ENCODE peak calls at places on chromosomes 6 and 20, in seven cellular contexts. O is fibroblast of pulmonary artery; I is right atrium auricular region; T is astrocyte of the cerebellum; G is RWPE1; E is CD8-positive, alpha-beta T cell; H is HFFc6. Z is an unnamed sample.

GRCh38 chr6:160065200-160065599 is 56.4 kb upstream of the SLC22A1 start:
- DNase-seq in I (no peak), G (no peak), T (no peak), H (no peak), O (no peak), E (no peak), Z (no peak)

GRCh38 chr20:50379049-50379990 is 130.9 kb upstream of the PTPN1 start:
- DNase-seq in E (no peak), H (peak), G (no peak), O (peak), T (peak), I (peak), Z (no peak)

GRCh38 chr6:111952821-111953535 is 79.7 kb upstream of the FYN start:
- DNase-seq in T (no peak), I (no peak), G (peak), E (no peak), O (no peak), H (no peak), Z (no peak)

GRCh38 chr6:98834060-98835031 is at the start of gene POU3F2:
- DNase-seq in H (peak), G (peak), O (peak), E (peak), I (no peak), T (peak), Z (peak)

GRCh38 chr20:42193119-42193518 is 574.9 kb upstream of the CHD6 start:
- DNase-seq in G (no peak), O (no peak), I (no peak), T (no peak), H (no peak), E (no peak), Z (no peak)

GRCh38 chr6:2556761-2557160 is 194.0 kb downstream of the MYLK4 start:
- DNase-seq in I (no peak), H (no peak), G (no peak), E (no peak), T (no peak), O (peak), Z (no peak)

GRCh38 chr6:41957117-41957516 is 15.5 kb upstream of the CCND3 start:
- DNase-seq in I (no peak), G (no peak), O (no peak), H (no peak), E (no peak), T (no peak), Z (no peak)

GRCh38 chr20:36180323-36180722 is 25.8 kb downstream of the EPB41L1 start:
- DNase-seq in H (no peak), E (no peak), G (no peak), T (no peak), I (no peak), O (no peak), Z (no peak)

GRCh38 chr20:8602389-8603116 is 466.3 kb upstream of the PLCB4 start:
- DNase-seq in O (peak), E (no peak), G (no peak), T (no peak), I (no peak), H (no peak), Z (peak)

GRCh38 chr20:57080796-57081195 is 185.6 kb downstream of the BMP7 start:
- DNase-seq in E (no peak), O (no peak), T (no peak), G (no peak), I (no peak), H (peak), Z (no peak)

GRCh38 chr6:168123165-168123911 is 44.3 kb upstream of the FRMD1 start:
- DNase-seq in T (no peak), H (no peak), I (peak), G (no peak), O (no peak), E (no peak), Z (no peak)

GRCh38 chr6:52929321-52930164 is 20.0 kb upstream of the GSTA3 start:
- DNase-seq in E (no peak), T (peak), G (peak), H (peak), O (peak), I (no peak), Z (no peak)

GRCh38 chr6:9612489-9612888 is 802.4 kb downstream of the TFAP2A start:
- DNase-seq in T (no peak), O (no peak), H (peak), G (no peak), I (no peak), E (no peak), Z (no peak)

GRCh38 chr6:90157441-90157840 is 139.2 kb downstream of the BACH2 start:
- DNase-seq in G (no peak), T (no peak), I (no peak), E (no peak), H (no peak), O (no peak), Z (no peak)

GRCh38 chr6:134995536-134995935 is 45.6 kb upstream of the ALDH8A1 start:
- DNase-seq in H (no peak), O (peak), E (no peak), T (no peak), I (no peak), G (no peak), Z (no peak)

GRCh38 chr20:49657118-49657901 is 56.4 kb downstream of the B4GALT5 start:
- DNase-seq in G (no peak), H (no peak), O (peak), I (no peak), T (no peak), E (no peak), Z (no peak)

GRCh38 chr6:75907444-75907843 is 158.4 kb downstream of the MYO6 start:
- DNase-seq in E (no peak), G (no peak), H (no peak), T (no peak), O (no peak), I (no peak), Z (no peak)

GRCh38 chr6:89411019-89411268 is 1.1 kb downstream of the RRAGD start:
- DNase-seq in I (no peak), O (no peak), E (peak), H (no peak), T (no peak), G (no peak), Z (no peak)

GRCh38 chr6:43886717-43887339 is 116.8 kb downstream of the VEGFA start:
- DNase-seq in E (no peak), T (no peak), O (no peak), I (no peak), G (no peak), H (no peak), Z (no peak)
- TF ChIP-seq CTCF in E (no peak), T (no peak), O (no peak), I (no peak), G (no peak), H (no peak), Z (no peak)

DNA sequence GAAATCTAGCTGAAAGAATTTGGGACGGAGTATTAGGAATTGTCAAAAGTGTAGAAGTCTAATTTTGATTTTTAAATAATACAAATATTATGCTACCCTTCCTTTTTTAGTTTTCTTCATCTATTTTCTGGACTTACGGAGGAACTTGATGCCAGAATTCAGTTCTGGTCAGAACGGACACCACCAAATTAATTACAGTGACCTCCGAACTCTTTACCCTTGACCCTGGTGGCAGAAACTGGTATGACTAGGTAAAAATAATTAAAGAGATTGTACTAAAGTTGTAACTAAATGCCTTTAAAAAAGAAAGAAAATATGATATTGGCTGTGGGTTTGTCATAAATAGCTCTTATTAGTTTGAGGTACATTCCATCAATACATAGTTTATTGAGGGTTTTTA is 751.1 kb upstream of the MAP3K7 start:
- DNase-seq in H (no peak), T (no peak), I (no peak), E (no peak), O (no peak), G (no peak), Z (no peak)
- TF ChIP-seq CTCF in H (peak), T (peak), I (no peak), E (no peak), O (no peak), G (no peak), Z (no peak)

GRCh38 chr6:131592935-131593334 is 19.9 kb downstream of the ARG1 start:
- DNase-seq in E (no peak), G (no peak), T (no peak), H (no peak), O (no peak), I (no peak), Z (no peak)

GRCh38 chr6:131602913-131603312 is 25.1 kb downstream of the MED23 start:
- DNase-seq in O (peak), H (peak), I (no peak), T (peak), E (no peak), G (peak), Z (no peak)

GRCh38 chr6:131600696-131601095 is 27.3 kb downstream of the MED23 start:
- DNase-seq in H (no peak), T (no peak), G (no peak), I (no peak), E (no peak), O (no peak), Z (no peak)

GRCh38 chr6:131594074-131594473 is 21.0 kb downstream of the ARG1 start:
- DNase-seq in I (no peak), G (no peak), O (no peak), E (no peak), H (no peak), T (no peak), Z (no peak)

DNA sequence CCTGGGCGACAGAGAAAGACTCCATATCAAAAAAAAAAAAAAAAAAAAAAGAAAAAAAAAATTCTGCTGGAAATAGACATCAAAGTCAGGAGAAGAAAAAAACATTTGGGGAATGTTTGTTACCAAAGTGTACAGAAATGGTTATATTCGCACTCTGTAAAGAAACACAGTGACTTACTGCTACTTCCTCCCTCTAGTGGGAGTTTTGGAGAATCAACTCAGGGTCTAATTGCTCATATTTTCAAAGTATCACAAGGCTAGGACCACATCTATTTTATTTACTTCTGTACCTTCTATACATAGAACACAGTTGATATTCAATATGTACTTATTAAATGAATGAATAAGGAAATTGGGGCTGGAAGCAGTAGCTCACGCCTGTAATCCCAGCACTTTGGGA is 24.4 kb downstream of the ARG1 start:
- DNase-seq in T (no peak), I (no peak), G (peak), H (no peak), E (no peak), O (peak), Z (no peak)
- TF ChIP-seq CTCF in T (peak), I (no peak), G (peak), H (peak), E (peak), O (peak), Z (peak)

DNA sequence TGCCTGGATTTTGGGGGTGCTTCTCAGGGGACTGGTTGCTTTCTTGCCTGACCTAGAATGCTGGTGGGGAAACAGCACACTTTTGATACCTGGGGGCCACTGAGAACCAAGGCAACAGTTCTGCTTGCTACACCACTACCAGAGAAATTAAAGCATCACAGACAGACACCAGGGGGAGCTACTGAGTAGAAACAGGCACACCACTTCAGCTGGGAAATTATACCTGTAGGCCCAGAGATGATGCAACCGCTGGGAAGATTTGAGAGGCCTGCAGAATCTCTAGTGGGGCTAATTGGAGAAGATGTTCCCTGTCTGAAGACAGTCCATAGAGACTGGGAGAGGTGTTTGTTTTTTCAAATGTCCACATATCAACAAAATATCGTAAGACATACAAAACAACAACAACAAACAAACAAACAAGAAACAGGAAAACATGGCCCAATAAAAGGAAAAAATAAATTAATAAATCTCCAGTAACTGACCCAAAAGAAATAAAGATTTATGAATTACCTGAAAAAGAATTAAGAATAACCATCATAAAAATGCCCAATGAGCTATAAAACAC is 129.4 kb upstream of the RIN2 start:
- DNase-seq in G (peak), O (peak), T (peak), I (no peak), E (peak), H (peak), Z (peak)
- TF ChIP-seq CTCF in G (peak), O (peak), T (peak), I (peak), E (peak), H (peak), Z (peak)

DNA sequence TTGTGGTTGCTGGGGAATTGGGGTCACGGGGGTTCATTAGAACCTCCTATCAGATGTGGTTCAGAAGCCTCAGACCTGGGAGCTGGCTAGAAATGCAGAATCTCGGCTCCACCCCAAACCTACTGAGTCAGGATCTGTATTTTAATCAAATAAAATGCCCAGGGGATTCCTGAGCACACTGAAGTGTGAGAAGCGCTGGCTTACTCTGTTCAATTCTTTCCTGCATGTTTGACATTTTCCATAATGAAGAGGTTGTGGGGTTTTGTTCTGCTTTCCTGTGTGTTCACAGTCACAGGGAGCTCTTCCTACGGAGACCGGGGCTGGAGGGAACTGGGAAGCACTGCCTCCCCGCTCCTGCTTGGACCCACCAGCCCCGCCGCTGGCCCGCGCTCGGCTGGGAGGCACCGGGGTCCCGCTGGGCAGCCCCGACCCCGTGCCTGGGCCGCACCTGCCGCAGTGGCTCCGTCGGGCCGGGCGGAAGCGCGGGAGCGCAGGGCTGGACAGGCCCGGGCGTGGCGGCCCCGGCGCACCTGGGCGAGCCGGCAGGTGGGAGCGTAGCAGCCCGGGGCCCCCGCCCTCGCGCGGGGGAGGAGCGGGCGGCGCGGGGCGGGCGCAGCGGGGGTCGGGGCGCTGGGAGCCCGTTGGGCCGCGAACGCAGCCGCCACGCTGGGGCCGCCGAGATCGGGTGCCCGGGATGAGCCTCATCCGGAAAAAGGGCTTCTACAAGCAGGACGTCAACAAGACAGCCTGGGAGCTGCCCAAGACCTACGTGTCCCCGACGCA is at the start of gene MAPK13:
- DNase-seq in G (peak), T (no peak), I (no peak), E (peak), H (no peak), O (peak), Z (peak)
- TF ChIP-seq CTCF in G (no peak), T (no peak), I (no peak), E (no peak), H (no peak), O (no peak), Z (no peak)

GRCh38 chr6:30804333-30804732 is 60.0 kb upstream of the IER3 start:
- DNase-seq in I (no peak), T (no peak), O (no peak), H (no peak), G (no peak), E (no peak), Z (no peak)

GRCh38 chr6:30800876-30801275 is 56.5 kb upstream of the IER3 start:
- DNase-seq in T (no peak), G (no peak), H (no peak), O (peak), I (no peak), E (no peak), Z (no peak)

GRCh38 chr6:30802731-30803130 is 58.4 kb upstream of the IER3 start:
- DNase-seq in T (no peak), E (no peak), H (no peak), O (no peak), G (no peak), I (no peak), Z (no peak)

GRCh38 chr6:30799210-30799609 is 54.9 kb upstream of the IER3 start:
- DNase-seq in O (no peak), H (no peak), I (no peak), T (no peak), G (no peak), E (no peak), Z (no peak)

DNA sequence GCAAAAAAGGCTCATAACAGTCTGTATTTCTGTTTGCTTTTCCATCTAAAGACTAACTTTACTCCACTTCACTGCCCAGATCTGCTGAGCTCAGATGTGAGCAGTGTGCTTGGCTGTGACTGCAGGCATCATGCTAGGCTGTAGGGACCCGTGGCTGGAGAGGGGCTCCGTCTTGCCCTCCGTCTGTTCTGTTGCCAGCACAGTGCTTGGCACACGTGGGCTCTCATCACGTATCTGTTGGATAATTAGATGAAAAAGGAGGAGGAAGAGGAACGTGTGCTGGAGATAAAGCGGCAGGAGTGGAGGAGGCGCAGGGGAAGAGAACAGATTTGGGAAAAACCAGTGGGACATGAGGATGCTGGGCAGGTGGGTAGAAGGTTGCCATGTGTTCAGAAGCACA is 57.6 kb upstream of the IER3 start:
- DNase-seq in G (no peak), T (no peak), H (no peak), I (no peak), O (no peak), E (no peak), Z (no peak)
- TF ChIP-seq CTCF in G (no peak), T (no peak), H (no peak), I (no peak), O (no peak), E (no peak), Z (no peak)

GRCh38 chr20:38601216-38602184 is at the start of gene ARHGAP40:
- DNase-seq in H (peak), G (peak), T (no peak), I (no peak), O (no peak), E (peak), Z (peak)
- TF ChIP-seq CTCF in H (peak), G (no peak), T (no peak), I (no peak), O (peak), E (no peak), Z (no peak)

GRCh38 chr6:61810047-61810446 is 476.0 kb downstream of the KHDRBS2 start:
- DNase-seq in T (no peak), G (no peak), E (no peak), O (no peak), H (no peak), I (no peak), Z (no peak)

DNA sequence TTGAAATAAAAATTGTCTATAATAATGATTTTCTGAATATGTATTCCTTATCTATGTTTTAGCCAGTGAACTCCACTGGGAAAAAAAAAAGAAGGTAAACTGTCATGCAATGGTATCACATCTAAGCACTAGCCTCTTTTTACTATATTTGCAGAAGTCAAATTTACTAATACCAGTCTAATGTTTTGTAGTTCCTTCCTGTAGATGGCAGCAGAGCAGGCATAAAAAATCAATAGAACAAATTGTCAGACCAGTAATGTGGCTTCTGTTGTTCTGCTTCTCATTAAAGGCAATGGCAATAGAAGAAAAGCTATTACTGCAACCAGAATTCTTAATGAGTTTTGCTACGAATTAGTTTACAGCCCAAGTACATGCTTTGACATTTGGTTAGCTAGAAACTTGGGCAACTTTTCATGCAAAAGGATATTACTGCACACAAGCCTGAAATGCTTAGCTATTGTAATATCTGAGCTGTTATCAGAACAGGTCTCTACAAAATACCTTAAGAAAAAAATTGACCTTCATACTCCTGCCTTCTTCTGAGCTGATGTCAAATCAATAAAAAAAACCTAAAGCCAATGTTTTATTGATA is 476.9 kb downstream of the KHDRBS2 start:
- DNase-seq in T (no peak), E (no peak), H (peak), G (peak), O (peak), I (no peak), Z (peak)
- TF ChIP-seq CTCF in T (no peak), E (no peak), H (peak), G (peak), O (peak), I (no peak), Z (peak)

Z was measured in GM10248.